ENCODE peak calls at places on chromosomes 5 and 9, in five cellular contexts. One of them, this sample, is unnamed.

GRCh38 chr9:116952434-116952805 is 265.3 kb downstream of the TRIM32 start:
- DNase-seq in brain microvascular endothelial cell: no peak
- DNase-seq in foreskin keratinocyte: no peak
- DNase-seq in CD4-positive, alpha-beta T cell: no peak
- DNase-seq in lung: no peak
- DNase-seq in this sample: no peak

GRCh38 chr9:83932001-83932400 is 10.8 kb upstream of the KIF27 start:
- DNase-seq in brain microvascular endothelial cell: no peak
- DNase-seq in foreskin keratinocyte: no peak
- DNase-seq in CD4-positive, alpha-beta T cell: no peak
- DNase-seq in lung: no peak
- DNase-seq in this sample: no peak

GRCh38 chr9:114386361-114386885 is 1.4 kb downstream of the AKNA start:
- DNase-seq in brain microvascular endothelial cell: no peak
- DNase-seq in foreskin keratinocyte: no peak
- DNase-seq in CD4-positive, alpha-beta T cell: no peak
- DNase-seq in lung: no peak
- DNase-seq in this sample: peak; percentile 56

GRCh38 chr9:114130141-114130540 is 25.2 kb upstream of the COL27A1 start:
- DNase-seq in brain microvascular endothelial cell: no peak
- DNase-seq in foreskin keratinocyte: no peak
- DNase-seq in CD4-positive, alpha-beta T cell: no peak
- DNase-seq in lung: no peak
- DNase-seq in this sample: no peak

GRCh38 chr9:100221538-100221937 is 122.5 kb downstream of the INVS start:
- DNase-seq in brain microvascular endothelial cell: no peak
- DNase-seq in foreskin keratinocyte: no peak
- DNase-seq in CD4-positive, alpha-beta T cell: no peak
- DNase-seq in lung: no peak
- DNase-seq in this sample: no peak

GRCh38 chr5:150575745-150576448 is 64.6 kb upstream of the SYNPO start:
- DNase-seq in brain microvascular endothelial cell: no peak
- DNase-seq in foreskin keratinocyte: no peak
- DNase-seq in CD4-positive, alpha-beta T cell: no peak
- DNase-seq in lung: no peak
- DNase-seq in this sample: no peak

GRCh38 chr5:163964650-163965049 is 459.2 kb downstream of the MAT2B start:
- DNase-seq in brain microvascular endothelial cell: no peak
- DNase-seq in foreskin keratinocyte: no peak
- DNase-seq in CD4-positive, alpha-beta T cell: no peak
- DNase-seq in lung: no peak
- DNase-seq in this sample: no peak

GRCh38 chr5:132295505-132296411 is 1.6 kb downstream of the SLC22A4 start:
- DNase-seq in brain microvascular endothelial cell: no peak
- DNase-seq in foreskin keratinocyte: no peak
- DNase-seq in CD4-positive, alpha-beta T cell: no peak
- DNase-seq in lung: no peak
- DNase-seq in this sample: no peak

GRCh38 chr5:150301901-150302300 is 804 bp downstream of the ARSI start:
- DNase-seq in brain microvascular endothelial cell: no peak
- DNase-seq in foreskin keratinocyte: no peak
- DNase-seq in CD4-positive, alpha-beta T cell: no peak
- DNase-seq in lung: no peak
- DNase-seq in this sample: no peak

GRCh38 chr5:69049151-69049550 is 44.7 kb upstream of the SLC30A5 start:
- DNase-seq in brain microvascular endothelial cell: no peak
- DNase-seq in foreskin keratinocyte: no peak
- DNase-seq in CD4-positive, alpha-beta T cell: no peak
- DNase-seq in lung: no peak
- DNase-seq in this sample: no peak

DNA sequence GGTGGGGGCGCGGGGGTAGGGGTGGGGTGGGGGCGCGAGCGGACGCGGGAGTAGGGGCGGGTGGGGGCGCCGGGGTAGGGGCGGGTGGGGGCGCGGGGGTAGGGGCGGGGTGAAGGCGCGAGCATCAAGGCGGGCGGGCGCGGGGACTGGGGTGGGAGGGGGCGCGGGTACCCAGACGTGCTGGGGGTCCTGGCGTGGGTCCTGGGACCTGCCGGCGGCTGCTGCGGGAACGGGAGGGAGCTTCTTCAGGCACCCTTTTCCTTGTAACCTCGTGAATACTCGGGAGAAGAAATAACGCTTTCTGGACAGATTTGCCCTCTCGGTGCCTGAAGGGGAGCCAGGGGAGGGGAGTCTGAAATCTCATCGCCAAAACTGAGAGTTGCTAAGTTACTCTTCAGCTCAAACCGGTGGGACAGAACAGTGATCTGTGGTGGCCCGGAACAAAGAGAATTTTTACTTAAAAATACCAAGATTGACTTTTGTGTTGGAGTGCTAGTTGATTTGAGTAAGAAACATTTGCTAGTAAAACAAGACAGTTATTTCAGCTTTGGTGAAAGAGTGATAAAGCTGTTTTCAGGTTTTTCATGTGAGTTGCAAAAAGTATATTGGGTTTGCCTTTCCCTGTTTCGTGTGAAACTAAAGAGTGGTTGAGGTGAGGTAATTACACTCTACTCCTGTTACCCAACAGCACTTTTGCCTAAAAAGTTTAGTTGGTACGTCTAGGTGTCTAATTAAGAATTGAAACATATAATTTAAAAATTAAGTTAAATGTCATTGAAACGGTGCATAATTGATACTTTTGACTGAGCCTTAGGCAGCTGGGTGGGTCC is 638 bp downstream of the PLEKHG4B start:
- DNase-seq in brain microvascular endothelial cell: no peak
- DNase-seq in foreskin keratinocyte: no peak
- DNase-seq in CD4-positive, alpha-beta T cell: no peak
- DNase-seq in lung: no peak
- DNase-seq in this sample: no peak
- TF ChIP-seq CTCF in brain microvascular endothelial cell: no peak
- TF ChIP-seq CTCF in foreskin keratinocyte: no peak
- TF ChIP-seq CTCF in CD4-positive, alpha-beta T cell: no peak
- TF ChIP-seq CTCF in lung: no peak
- TF ChIP-seq CTCF in this sample: no peak

GRCh38 chr9:137028281-137029057 is 432 bp upstream of the ABCA2 start:
- DNase-seq in brain microvascular endothelial cell: no peak
- DNase-seq in foreskin keratinocyte: peak; percentile 20
- DNase-seq in CD4-positive, alpha-beta T cell: peak; percentile 44
- DNase-seq in lung: no peak
- DNase-seq in this sample: peak; percentile 75

GRCh38 chr9:137028013-137028280 is at the start of gene ABCA2:
- DNase-seq in brain microvascular endothelial cell: no peak
- DNase-seq in foreskin keratinocyte: no peak
- DNase-seq in CD4-positive, alpha-beta T cell: no peak
- DNase-seq in lung: no peak
- DNase-seq in this sample: no peak

GRCh38 chr9:137030006-137030405 is 1.9 kb downstream of the FUT7 start:
- DNase-seq in brain microvascular endothelial cell: no peak
- DNase-seq in foreskin keratinocyte: no peak
- DNase-seq in CD4-positive, alpha-beta T cell: no peak
- DNase-seq in lung: no peak
- DNase-seq in this sample: no peak

GRCh38 chr9:137030528-137030927 is 1.4 kb downstream of the FUT7 start:
- DNase-seq in brain microvascular endothelial cell: no peak
- DNase-seq in foreskin keratinocyte: no peak
- DNase-seq in CD4-positive, alpha-beta T cell: no peak
- DNase-seq in lung: no peak
- DNase-seq in this sample: no peak

DNA sequence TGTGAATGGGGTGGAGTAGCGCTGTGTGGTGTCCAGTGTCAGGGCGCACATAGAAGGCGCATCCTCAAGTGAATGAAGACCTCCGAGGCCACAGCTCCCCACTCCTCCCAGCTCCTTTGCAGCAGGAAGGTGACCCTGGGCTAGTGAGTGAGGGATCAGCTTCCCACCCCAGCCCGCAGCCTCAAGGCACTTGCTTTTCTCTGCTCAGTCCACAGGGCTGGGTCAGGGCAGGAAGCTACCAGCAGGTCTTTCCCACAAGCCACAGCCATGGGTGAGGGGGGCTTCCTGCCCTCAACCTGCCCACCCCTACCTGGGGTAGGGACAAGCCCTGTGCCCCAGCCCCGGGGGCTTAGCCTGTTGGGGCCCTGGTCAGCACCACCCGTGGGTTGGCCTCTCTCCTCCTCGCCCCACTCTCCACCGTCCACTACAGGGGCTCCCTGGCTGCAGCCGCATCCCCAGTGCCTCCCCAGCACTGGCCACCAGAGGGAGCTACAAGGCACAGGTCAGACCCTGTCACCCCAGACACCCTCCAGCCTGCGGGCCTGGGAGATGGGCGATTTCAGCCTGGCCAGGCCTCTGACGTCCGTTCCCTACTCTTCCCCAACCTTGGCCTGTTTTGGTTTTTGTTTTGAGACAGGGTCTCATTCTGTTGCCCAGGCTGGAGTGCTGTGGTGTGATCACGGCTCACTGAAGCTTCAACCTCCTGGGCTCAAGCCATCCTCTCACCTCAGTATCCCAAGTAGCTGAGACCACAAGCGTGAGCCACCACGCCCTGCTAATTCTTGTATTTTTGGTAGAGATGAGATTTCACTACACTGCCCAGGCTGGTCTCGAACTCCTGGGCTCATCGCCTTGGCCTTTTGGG is 1.3 kb upstream of the ABCA2 start:
- DNase-seq in brain microvascular endothelial cell: peak; percentile 49
- DNase-seq in foreskin keratinocyte: no peak
- DNase-seq in CD4-positive, alpha-beta T cell: peak; percentile 54
- DNase-seq in lung: peak; percentile 82
- DNase-seq in this sample: peak; percentile 82
- H3K27ac ChIP-seq in brain microvascular endothelial cell: no peak overlapping the region
- H3K27ac ChIP-seq in foreskin keratinocyte: no peak overlapping the region
- H3K27ac ChIP-seq in CD4-positive, alpha-beta T cell: peak overlapping the region; percentile 7
- H3K27ac ChIP-seq in lung: no peak overlapping the region
- H3K27ac ChIP-seq in this sample: peak overlapping the region; percentile 72

GRCh38 chr5:38780950-38781349 is 64.9 kb upstream of the OSMR start:
- DNase-seq in brain microvascular endothelial cell: peak; percentile 78
- DNase-seq in foreskin keratinocyte: peak; percentile 32
- DNase-seq in CD4-positive, alpha-beta T cell: no peak
- DNase-seq in lung: peak; percentile 74
- DNase-seq in this sample: peak; percentile 54
- TF ChIP-seq CTCF in brain microvascular endothelial cell: peak; percentile 48
- TF ChIP-seq CTCF in foreskin keratinocyte: peak; percentile 29
- TF ChIP-seq CTCF in CD4-positive, alpha-beta T cell: no peak
- TF ChIP-seq CTCF in lung: no peak
- TF ChIP-seq CTCF in this sample: no peak

GRCh38 chr5:160180931-160181330 is 48.4 kb upstream of the FABP6 start:
- DNase-seq in brain microvascular endothelial cell: no peak
- DNase-seq in foreskin keratinocyte: no peak
- DNase-seq in CD4-positive, alpha-beta T cell: no peak
- DNase-seq in lung: no peak
- DNase-seq in this sample: no peak

GRCh38 chr5:160171656-160172055 is 52.4 kb upstream of the PWWP2A start:
- DNase-seq in brain microvascular endothelial cell: peak; percentile 61
- DNase-seq in foreskin keratinocyte: peak; percentile 82
- DNase-seq in CD4-positive, alpha-beta T cell: no peak
- DNase-seq in lung: no peak
- DNase-seq in this sample: no peak

GRCh38 chr5:160174290-160174689 is 55.0 kb upstream of the FABP6 start:
- DNase-seq in brain microvascular endothelial cell: no peak
- DNase-seq in foreskin keratinocyte: no peak
- DNase-seq in CD4-positive, alpha-beta T cell: no peak
- DNase-seq in lung: no peak
- DNase-seq in this sample: no peak

GRCh38 chr5:160174780-160175437 is 54.4 kb upstream of the FABP6 start:
- DNase-seq in brain microvascular endothelial cell: no peak
- DNase-seq in foreskin keratinocyte: no peak
- DNase-seq in CD4-positive, alpha-beta T cell: no peak
- DNase-seq in lung: no peak
- DNase-seq in this sample: no peak

GRCh38 chr5:160175438-160176218 is 53.7 kb upstream of the FABP6 start:
- DNase-seq in brain microvascular endothelial cell: no peak
- DNase-seq in foreskin keratinocyte: peak; percentile 69
- DNase-seq in CD4-positive, alpha-beta T cell: no peak
- DNase-seq in lung: no peak
- DNase-seq in this sample: no peak
- H3K27ac ChIP-seq in brain microvascular endothelial cell: no peak overlapping the region
- H3K27ac ChIP-seq in foreskin keratinocyte: peak overlapping the region; percentile 50
- H3K27ac ChIP-seq in CD4-positive, alpha-beta T cell: no peak overlapping the region
- H3K27ac ChIP-seq in lung: no peak overlapping the region
- H3K27ac ChIP-seq in this sample: no peak overlapping the region

GRCh38 chr9:128020692-128021091 is 39.9 kb upstream of the EEIG1 start:
- DNase-seq in brain microvascular endothelial cell: no peak
- DNase-seq in foreskin keratinocyte: peak; percentile 21
- DNase-seq in CD4-positive, alpha-beta T cell: no peak
- DNase-seq in lung: no peak
- DNase-seq in this sample: no peak
- TF ChIP-seq CTCF in brain microvascular endothelial cell: peak; percentile 47
- TF ChIP-seq CTCF in foreskin keratinocyte: peak; percentile 39
- TF ChIP-seq CTCF in CD4-positive, alpha-beta T cell: no peak
- TF ChIP-seq CTCF in lung: no peak
- TF ChIP-seq CTCF in this sample: no peak

GRCh38 chr5:157548513-157549282 is 26.9 kb downstream of the ADAM19 start:
- DNase-seq in brain microvascular endothelial cell: peak; percentile 77
- DNase-seq in foreskin keratinocyte: no peak
- DNase-seq in CD4-positive, alpha-beta T cell: no peak
- DNase-seq in lung: no peak
- DNase-seq in this sample: peak; percentile 34

GRCh38 chr5:157550668-157551067 is 24.9 kb downstream of the ADAM19 start:
- DNase-seq in brain microvascular endothelial cell: no peak
- DNase-seq in foreskin keratinocyte: no peak
- DNase-seq in CD4-positive, alpha-beta T cell: no peak
- DNase-seq in lung: no peak
- DNase-seq in this sample: no peak

GRCh38 chr5:157547909-157548512 is 27.6 kb downstream of the ADAM19 start:
- DNase-seq in brain microvascular endothelial cell: no peak
- DNase-seq in foreskin keratinocyte: no peak
- DNase-seq in CD4-positive, alpha-beta T cell: no peak
- DNase-seq in lung: no peak
- DNase-seq in this sample: no peak

GRCh38 chr5:157549283-157549629 is 26.3 kb downstream of the ADAM19 start:
- DNase-seq in brain microvascular endothelial cell: no peak
- DNase-seq in foreskin keratinocyte: no peak
- DNase-seq in CD4-positive, alpha-beta T cell: no peak
- DNase-seq in lung: no peak
- DNase-seq in this sample: no peak

DNA sequence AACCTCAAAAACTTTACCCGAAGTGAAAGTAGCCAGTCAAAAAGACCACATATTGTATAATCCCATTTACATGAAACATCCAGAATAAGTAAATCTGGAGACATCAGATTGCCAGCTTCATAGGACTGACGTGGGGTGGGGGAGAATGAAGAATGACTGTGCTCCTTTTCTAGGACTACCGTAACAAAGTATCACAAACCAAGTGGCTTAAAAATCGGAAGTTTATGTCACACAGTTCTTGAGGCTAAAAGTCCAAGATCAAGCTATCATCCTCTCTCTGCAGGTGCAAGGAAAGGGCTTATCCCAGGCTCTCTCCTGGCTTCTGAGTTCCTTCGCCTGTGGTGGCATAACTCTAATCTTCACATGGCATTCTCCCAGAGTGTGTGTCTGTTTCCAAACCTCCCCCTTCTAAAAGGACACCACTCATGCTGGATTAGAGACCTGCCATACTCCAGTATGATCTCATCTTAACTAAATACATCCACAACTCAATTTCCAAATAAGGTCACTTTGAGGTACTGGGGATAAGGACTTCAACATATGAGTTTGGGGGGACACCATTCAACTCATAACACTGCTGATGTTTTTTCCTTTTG is 25.5 kb downstream of the ADAM19 start:
- DNase-seq in brain microvascular endothelial cell: no peak
- DNase-seq in foreskin keratinocyte: no peak
- DNase-seq in CD4-positive, alpha-beta T cell: no peak
- DNase-seq in lung: no peak
- DNase-seq in this sample: no peak
- H3K27ac ChIP-seq in brain microvascular endothelial cell: peak overlapping the region; percentile 90
- H3K27ac ChIP-seq in foreskin keratinocyte: no peak overlapping the region
- H3K27ac ChIP-seq in CD4-positive, alpha-beta T cell: peak overlapping the region; percentile 4
- H3K27ac ChIP-seq in lung: peak overlapping the region; percentile 78
- H3K27ac ChIP-seq in this sample: no peak overlapping the region